ENCODE peak calls at places on chromosome 3, in nine cellular contexts. X is brain microvascular endothelial cell, V is cardiac fibroblast, T is NCI-H510A treated with DMSO at 0.1 percent for 48 hours, C is NCI-H2029 treated with DMSO at 0.1 percent for 48 hours, L is RPMI7951, M is sciatic nerve, W is astrocyte, B is head of caudate nucleus. Q is an unnamed sample.

GRCh38 chr3:102181202-102181920 is 253.5 kb upstream of the ZPLD1 start:
- DNase-seq in M (no peak), C (no peak), L (no peak), V (peak), B (no peak), X (peak), T (peak), W (peak), Q (no peak)

GRCh38 chr3:21839592-21839991 is 88.6 kb upstream of the ZNF385D start:
- DNase-seq in B (no peak), W (peak), L (peak), M (no peak), C (no peak), T (no peak), X (peak), V (peak), Q (peak)

GRCh38 chr3:89635137-89635536 is 527.7 kb downstream of the EPHA3 start:
- DNase-seq in X (no peak), L (no peak), T (no peak), W (no peak), M (no peak), B (no peak), V (no peak), C (no peak), Q (no peak)

GRCh38 chr3:132290833-132291232 is 26.4 kb upstream of the ACP3 start:
- DNase-seq in C (no peak), X (no peak), V (peak), M (no peak), L (peak), W (peak), B (no peak), T (no peak), Q (peak)

GRCh38 chr3:31934018-31934417 is 47.0 kb downstream of the OSBPL10 start:
- DNase-seq in M (no peak), C (no peak), B (no peak), L (no peak), X (no peak), W (no peak), T (no peak), V (no peak), Q (no peak)

GRCh38 chr3:111594205-111594604 is 941 bp downstream of the ZBED2 start:
- DNase-seq in B (no peak), V (peak), M (no peak), T (no peak), X (peak), C (no peak), L (peak), W (peak), Q (no peak)

GRCh38 chr3:65939184-65939583 is 99.5 kb downstream of the MAGI1 start:
- DNase-seq in M (no peak), B (no peak), X (no peak), V (no peak), L (no peak), W (no peak), C (no peak), T (no peak), Q (no peak)

GRCh38 chr3:143157957-143158548 is 38.5 kb downstream of the CHST2 start:
- DNase-seq in X (no peak), L (no peak), C (no peak), T (no peak), B (no peak), V (no peak), W (peak), M (no peak), Q (no peak)

GRCh38 chr3:188839187-188839695 is 332.5 kb upstream of the TPRG1 start:
- DNase-seq in T (peak), M (no peak), W (no peak), C (no peak), V (no peak), L (no peak), X (no peak), B (no peak), Q (no peak)

GRCh38 chr3:25583343-25583742 is 81.4 kb downstream of the TOP2B start:
- DNase-seq in C (no peak), L (no peak), X (no peak), V (no peak), W (no peak), T (no peak), B (no peak), M (no peak), Q (no peak)

GRCh38 chr3:41213563-41213962 is 14.3 kb downstream of the CTNNB1 start:
- DNase-seq in B (no peak), W (no peak), X (no peak), T (no peak), M (no peak), V (no peak), L (no peak), C (no peak), Q (no peak)

GRCh38 chr3:42247576-42248027 is 18.4 kb downstream of the CCK start:
- DNase-seq in X (peak), W (no peak), C (peak), B (peak), L (peak), M (no peak), T (peak), V (peak), Q (peak)

GRCh38 chr3:129371041-129371826 is 57.2 kb downstream of the EFCAB12 start:
- DNase-seq in X (no peak), C (no peak), W (no peak), V (no peak), T (no peak), L (no peak), B (no peak), M (no peak), Q (no peak)

GRCh38 chr3:124882749-124883148 is 4.4 kb downstream of the ITGB5 start:
- DNase-seq in C (no peak), W (no peak), T (no peak), B (no peak), L (peak), X (peak), M (no peak), V (no peak), Q (no peak)

GRCh38 chr3:98705694-98706093 is 57.4 kb upstream of the ST3GAL6 start:
- DNase-seq in M (no peak), B (no peak), V (peak), W (no peak), C (no peak), L (peak), T (no peak), X (peak), Q (peak)

GRCh38 chr3:42688016-42688415 is 2.7 kb downstream of the KLHL40 start:
- DNase-seq in V (no peak), T (no peak), W (no peak), M (no peak), L (no peak), X (no peak), C (no peak), B (no peak), Q (no peak)

GRCh38 chr3:86965180-86965579 is 25.8 kb downstream of the VGLL3 start:
- DNase-seq in V (no peak), T (no peak), W (no peak), C (no peak), X (no peak), L (no peak), M (no peak), B (no peak), Q (no peak)

GRCh38 chr3:153061938-153062528 is 100.0 kb upstream of the RAP2B start:
- DNase-seq in X (no peak), W (no peak), T (no peak), C (no peak), B (no peak), V (no peak), M (no peak), L (no peak), Q (no peak)

GRCh38 chr3:31442755-31443154 is 90.0 kb upstream of the STT3B start:
- DNase-seq in X (no peak), C (no peak), B (no peak), W (no peak), T (no peak), M (no peak), V (no peak), L (no peak), Q (no peak)

GRCh38 chr3:123790254-123791072 is 93.7 kb downstream of the MYLK start:
- DNase-seq in X (no peak), M (no peak), V (no peak), C (no peak), B (no peak), W (no peak), L (peak), T (no peak), Q (no peak)

GRCh38 chr3:72657666-72658065 is 190.6 kb downstream of the SHQ1 start:
- DNase-seq in B (no peak), M (no peak), V (no peak), L (peak), W (no peak), T (peak), C (peak), X (no peak), Q (peak)

GRCh38 chr3:31610700-31611275 is 78.1 kb downstream of the STT3B start:
- DNase-seq in C (no peak), W (peak), M (no peak), T (peak), B (no peak), X (peak), V (peak), L (peak), Q (peak)

GRCh38 chr3:138367912-138368311 is 19.5 kb downstream of the MRAS start:
- DNase-seq in L (peak), M (peak), B (peak), X (no peak), C (no peak), T (no peak), W (peak), V (peak), Q (no peak)

GRCh38 chr3:54538346-54538745 is 389.5 kb downstream of the LRTM1 start:
- DNase-seq in B (no peak), X (no peak), L (peak), V (no peak), M (no peak), W (no peak), C (no peak), T (no peak), Q (peak)

GRCh38 chr3:121803921-121804320 is 30.9 kb downstream of the IQCB1 start:
- DNase-seq in C (no peak), W (no peak), V (no peak), X (no peak), T (no peak), L (no peak), B (no peak), M (no peak), Q (no peak)

GRCh38 chr3:165532851-165533250 is 304.4 kb downstream of the BCHE start:
- DNase-seq in W (no peak), L (no peak), C (no peak), X (no peak), B (no peak), V (no peak), T (peak), M (no peak), Q (no peak)

GRCh38 chr3:146184616-146185015 is 23.6 kb upstream of the PLOD2 start:
- DNase-seq in L (peak), C (no peak), X (no peak), T (no peak), V (peak), B (no peak), M (no peak), W (no peak), Q (no peak)

GRCh38 chr3:124607163-124607562 is 123.1 kb upstream of the UMPS start:
- DNase-seq in V (peak), X (peak), T (no peak), B (no peak), C (no peak), W (peak), M (no peak), L (peak), Q (no peak)

GRCh38 chr3:195195321-195196209 is 75.4 kb downstream of the XXYLT1 start:
- DNase-seq in W (no peak), L (peak), T (peak), B (peak), V (no peak), C (peak), X (no peak), M (no peak), Q (peak)

GRCh38 chr3:28151608-28152228 is 89.7 kb upstream of the CMC1 start:
- DNase-seq in M (no peak), B (no peak), V (peak), X (no peak), L (peak), C (no peak), W (no peak), T (no peak), Q (no peak)

GRCh38 chr3:72375237-72376154 is 472.7 kb downstream of the SHQ1 start:
- DNase-seq in T (no peak), L (no peak), X (no peak), V (no peak), M (no peak), C (no peak), B (no peak), W (no peak), Q (no peak)

GRCh38 chr3:58864480-58864879 is 185.3 kb downstream of the CFAP20DC start:
- DNase-seq in C (no peak), V (no peak), B (no peak), W (no peak), X (no peak), L (no peak), M (no peak), T (no peak), Q (no peak)

GRCh38 chr3:121504598-121504997 is 41.2 kb downstream of the POLQ start:
- DNase-seq in T (no peak), V (no peak), L (no peak), C (no peak), W (no peak), X (no peak), M (no peak), B (no peak), Q (no peak)

GRCh38 chr3:195286115-195286872 is 15.3 kb upstream of the XXYLT1 start:
- DNase-seq in X (no peak), M (no peak), V (peak), B (no peak), T (no peak), W (peak), L (no peak), C (no peak), Q (no peak)

GRCh38 chr3:33664195-33664594 is 53.9 kb downstream of the CLASP2 start:
- DNase-seq in B (no peak), W (peak), M (no peak), C (no peak), V (peak), X (peak), T (no peak), L (peak), Q (no peak)

GRCh38 chr3:79063629-79064028 is 704.2 kb downstream of the ROBO1 start:
- DNase-seq in V (no peak), B (no peak), M (no peak), W (no peak), L (no peak), C (no peak), T (no peak), X (no peak), Q (no peak)

GRCh38 chr3:8793242-8793641 is 23.8 kb upstream of the OXTR start:
- DNase-seq in X (peak), C (no peak), M (no peak), V (no peak), T (no peak), W (peak), L (peak), B (no peak), Q (no peak)

GRCh38 chr3:71441217-71441924 is 142.2 kb downstream of the FOXP1 start:
- DNase-seq in X (no peak), B (no peak), T (no peak), V (peak), W (peak), L (no peak), C (no peak), M (no peak), Q (no peak)

GRCh38 chr3:184693011-184693975 is 18.6 kb downstream of the MAGEF1 start:
- DNase-seq in B (no peak), T (no peak), X (no peak), W (no peak), C (no peak), L (no peak), V (no peak), M (no peak), Q (no peak)

Q was measured in SK-MEL-5.